ENCODE peak calls at places on chromosomes 6 and 20, in five cellular contexts. One of them, this sample, is unnamed.

GRCh38 chr6:56243518-56244070 is 3.8 kb downstream of the COL21A1 start:
- DNase-seq in mammary epithelial cell: no peak
- DNase-seq in Panc1: no peak
- DNase-seq in CD8-positive, alpha-beta T cell: no peak
- DNase-seq in right lobe of liver: no peak
- DNase-seq in this sample: no peak

GRCh38 chr6:10759884-10760329 is 12.3 kb downstream of the TMEM14B start:
- DNase-seq in mammary epithelial cell: peak; percentile 96
- DNase-seq in Panc1: peak; percentile 88
- DNase-seq in CD8-positive, alpha-beta T cell: no peak
- DNase-seq in right lobe of liver: no peak
- DNase-seq in this sample: peak; percentile 34

GRCh38 chr6:118725944-118726343 is 74.6 kb upstream of the CEP85L start:
- DNase-seq in mammary epithelial cell: no peak
- DNase-seq in Panc1: no peak
- DNase-seq in CD8-positive, alpha-beta T cell: peak; percentile 60
- DNase-seq in right lobe of liver: no peak
- DNase-seq in this sample: no peak

GRCh38 chr20:38156888-38157634 is 8.0 kb downstream of the TGM2 start:
- DNase-seq in mammary epithelial cell: peak; percentile 32
- DNase-seq in Panc1: no peak
- DNase-seq in CD8-positive, alpha-beta T cell: no peak
- DNase-seq in right lobe of liver: no peak
- DNase-seq in this sample: no peak

GRCh38 chr20:8675896-8676295 is 393.0 kb upstream of the PLCB4 start:
- DNase-seq in mammary epithelial cell: no peak
- DNase-seq in Panc1: no peak
- DNase-seq in CD8-positive, alpha-beta T cell: no peak
- DNase-seq in right lobe of liver: no peak
- DNase-seq in this sample: no peak

GRCh38 chr6:99232003-99232402 is 117.5 kb downstream of the FAXC start:
- DNase-seq in mammary epithelial cell: peak; percentile 8
- DNase-seq in Panc1: no peak
- DNase-seq in CD8-positive, alpha-beta T cell: no peak
- DNase-seq in right lobe of liver: no peak
- DNase-seq in this sample: no peak

GRCh38 chr20:48180039-48180438 is 394.8 kb upstream of the SULF2 start:
- DNase-seq in mammary epithelial cell: peak; percentile 42
- DNase-seq in Panc1: no peak
- DNase-seq in CD8-positive, alpha-beta T cell: no peak
- DNase-seq in right lobe of liver: no peak
- DNase-seq in this sample: no peak

GRCh38 chr6:155448823-155449789 is 6.5 kb downstream of the NOX3 start:
- DNase-seq in mammary epithelial cell: no peak
- DNase-seq in Panc1: no peak
- DNase-seq in CD8-positive, alpha-beta T cell: no peak
- DNase-seq in right lobe of liver: no peak
- DNase-seq in this sample: no peak

GRCh38 chr6:548091-548490 is 108.8 kb downstream of the HUS1B start:
- DNase-seq in mammary epithelial cell: no peak
- DNase-seq in Panc1: no peak
- DNase-seq in CD8-positive, alpha-beta T cell: no peak
- DNase-seq in right lobe of liver: no peak
- DNase-seq in this sample: no peak

GRCh38 chr6:20575691-20576451 is 41.6 kb downstream of the CDKAL1 start:
- DNase-seq in mammary epithelial cell: no peak
- DNase-seq in Panc1: no peak
- DNase-seq in CD8-positive, alpha-beta T cell: no peak
- DNase-seq in right lobe of liver: no peak
- DNase-seq in this sample: no peak

GRCh38 chr6:42963855-42964605 is 3.5 kb downstream of the GNMT start:
- DNase-seq in mammary epithelial cell: peak; percentile 37
- DNase-seq in Panc1: no peak
- DNase-seq in CD8-positive, alpha-beta T cell: no peak
- DNase-seq in right lobe of liver: no peak
- DNase-seq in this sample: no peak

GRCh38 chr6:119587537-119587936 is 238.0 kb upstream of the MAN1A1 start:
- DNase-seq in mammary epithelial cell: peak; percentile 84
- DNase-seq in Panc1: no peak
- DNase-seq in CD8-positive, alpha-beta T cell: no peak
- DNase-seq in right lobe of liver: no peak
- DNase-seq in this sample: no peak

GRCh38 chr6:66926060-66926459 is 1219.0 kb upstream of the EYS start:
- DNase-seq in mammary epithelial cell: no peak
- DNase-seq in Panc1: peak; percentile 24
- DNase-seq in CD8-positive, alpha-beta T cell: no peak
- DNase-seq in right lobe of liver: no peak
- DNase-seq in this sample: no peak

GRCh38 chr6:26270121-26270861 is 94.7 kb upstream of the BTN3A2 start:
- DNase-seq in mammary epithelial cell: no peak
- DNase-seq in Panc1: no peak
- DNase-seq in CD8-positive, alpha-beta T cell: no peak
- DNase-seq in right lobe of liver: no peak
- DNase-seq in this sample: no peak

GRCh38 chr6:166959906-166960608 is 3.7 kb upstream of the RNASET2 start:
- DNase-seq in mammary epithelial cell: no peak
- DNase-seq in Panc1: no peak
- DNase-seq in CD8-positive, alpha-beta T cell: no peak
- DNase-seq in right lobe of liver: no peak
- DNase-seq in this sample: no peak

GRCh38 chr6:71419217-71419953 is 130.8 kb downstream of the OGFRL1 start:
- DNase-seq in mammary epithelial cell: no peak
- DNase-seq in Panc1: no peak
- DNase-seq in CD8-positive, alpha-beta T cell: no peak
- DNase-seq in right lobe of liver: no peak
- DNase-seq in this sample: peak; percentile 74

GRCh38 chr20:23097636-23098580 is 11.8 kb upstream of the CD93 start:
- DNase-seq in mammary epithelial cell: no peak
- DNase-seq in Panc1: no peak
- DNase-seq in CD8-positive, alpha-beta T cell: no peak
- DNase-seq in right lobe of liver: no peak
- DNase-seq in this sample: no peak

GRCh38 chr6:30411515-30412207 is 66.7 kb downstream of the RPP21 start:
- DNase-seq in mammary epithelial cell: peak; percentile 50
- DNase-seq in Panc1: peak; percentile 35
- DNase-seq in CD8-positive, alpha-beta T cell: peak; percentile 49
- DNase-seq in right lobe of liver: peak; percentile 63
- DNase-seq in this sample: no peak

GRCh38 chr20:9927224-9927623 is 88.3 kb upstream of the PAK5 start:
- DNase-seq in mammary epithelial cell: peak; percentile 84
- DNase-seq in Panc1: no peak
- DNase-seq in CD8-positive, alpha-beta T cell: no peak
- DNase-seq in right lobe of liver: no peak
- DNase-seq in this sample: no peak

GRCh38 chr20:41279546-41280225 is 37.8 kb downstream of the ZHX3 start:
- DNase-seq in mammary epithelial cell: no peak
- DNase-seq in Panc1: no peak
- DNase-seq in CD8-positive, alpha-beta T cell: no peak
- DNase-seq in right lobe of liver: no peak
- DNase-seq in this sample: no peak

GRCh38 chr20:20303742-20304141 is 64.2 kb upstream of the INSM1 start:
- DNase-seq in mammary epithelial cell: no peak
- DNase-seq in Panc1: no peak
- DNase-seq in CD8-positive, alpha-beta T cell: no peak
- DNase-seq in right lobe of liver: no peak
- DNase-seq in this sample: no peak

GRCh38 chr6:85670573-85670972 is 27.9 kb upstream of the SYNCRIP start:
- DNase-seq in mammary epithelial cell: peak; percentile 49
- DNase-seq in Panc1: no peak
- DNase-seq in CD8-positive, alpha-beta T cell: no peak
- DNase-seq in right lobe of liver: no peak
- DNase-seq in this sample: no peak

GRCh38 chr6:114055319-114055718 is 84.4 kb upstream of the HDAC2 start:
- DNase-seq in mammary epithelial cell: no peak
- DNase-seq in Panc1: no peak
- DNase-seq in CD8-positive, alpha-beta T cell: no peak
- DNase-seq in right lobe of liver: no peak
- DNase-seq in this sample: no peak

GRCh38 chr6:36627801-36628246 is 33.7 kb downstream of the SRSF3 start:
- DNase-seq in mammary epithelial cell: peak; percentile 74
- DNase-seq in Panc1: no peak
- DNase-seq in CD8-positive, alpha-beta T cell: no peak
- DNase-seq in right lobe of liver: peak; percentile 57
- DNase-seq in this sample: peak; percentile 68

DNA sequence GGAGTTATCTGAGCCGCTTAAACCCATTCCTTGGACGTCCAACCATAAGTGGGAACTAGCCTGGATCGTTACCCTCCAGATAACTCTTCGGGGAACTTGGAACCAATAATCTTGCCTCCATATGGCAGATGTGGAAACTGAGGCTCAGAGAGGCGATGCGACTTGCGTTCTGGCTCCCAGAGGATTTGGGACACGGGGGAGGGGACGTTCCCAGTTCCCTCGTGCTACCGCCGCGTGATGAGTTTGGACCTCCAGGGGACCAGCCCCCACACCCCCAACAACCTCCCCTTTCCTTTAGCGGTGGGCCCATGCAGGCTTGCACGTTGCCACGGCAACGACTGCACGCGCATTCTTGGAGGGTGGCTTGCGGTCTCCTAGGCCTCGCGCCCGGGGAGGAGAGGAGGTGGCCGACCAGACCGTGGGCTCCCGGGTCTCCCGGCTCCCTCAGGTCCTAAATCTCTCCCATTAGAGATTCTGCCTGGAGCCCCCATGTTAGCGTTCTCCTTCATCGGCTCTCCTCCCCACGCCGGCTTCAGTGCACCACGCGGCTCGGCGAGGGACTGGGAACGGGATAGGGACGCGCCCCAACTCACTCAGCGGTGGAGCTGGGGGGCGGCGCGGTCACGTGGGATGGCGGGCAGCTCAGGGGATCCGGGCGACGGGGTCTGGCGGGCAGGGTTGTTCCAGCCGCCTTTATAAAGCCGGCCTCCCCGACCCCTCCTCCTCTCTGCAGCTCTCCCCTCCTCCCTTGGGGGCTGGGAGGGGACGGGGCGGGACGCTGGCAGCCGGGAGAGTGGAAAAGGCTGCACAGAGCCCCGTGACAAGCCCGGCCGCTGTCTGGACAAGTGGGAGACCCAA is at the start of gene PLTP:
- DNase-seq in mammary epithelial cell: no peak
- DNase-seq in Panc1: no peak
- DNase-seq in CD8-positive, alpha-beta T cell: peak; percentile 12
- DNase-seq in right lobe of liver: peak; percentile 77
- DNase-seq in this sample: peak; percentile 86
- H3K27ac ChIP-seq in mammary epithelial cell: no peak within 1 kb of the TSS
- H3K27ac ChIP-seq in Panc1: peak within 1 kb of the TSS; percentile 44
- H3K27ac ChIP-seq in CD8-positive, alpha-beta T cell: no peak within 1 kb of the TSS
- H3K27ac ChIP-seq in right lobe of liver: peak within 1 kb of the TSS; percentile 47
- H3K27ac ChIP-seq in this sample: peak within 1 kb of the TSS; percentile 88

DNA sequence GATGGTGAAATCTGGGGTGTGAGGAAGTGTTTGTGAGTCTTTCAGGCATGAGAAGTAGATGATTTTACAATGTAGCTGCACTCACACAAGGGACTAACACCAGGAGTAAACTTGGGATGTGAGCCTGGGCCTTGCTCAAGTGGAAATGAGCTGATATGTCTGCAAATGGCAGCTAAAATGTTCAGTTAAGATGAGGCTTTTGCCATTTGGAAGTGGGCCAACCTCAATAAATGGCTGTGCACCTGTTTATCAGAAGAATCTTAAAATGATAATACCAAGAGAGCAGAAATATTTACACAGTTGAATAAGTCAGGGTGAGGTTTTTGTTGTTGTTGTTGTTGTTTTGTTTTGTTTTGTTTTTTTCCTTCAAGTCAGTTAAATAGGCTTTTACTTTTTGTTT is 25.7 kb upstream of the KLHL31 start:
- DNase-seq in mammary epithelial cell: no peak
- DNase-seq in Panc1: no peak
- DNase-seq in CD8-positive, alpha-beta T cell: no peak
- DNase-seq in right lobe of liver: no peak
- DNase-seq in this sample: no peak
- H3K27ac ChIP-seq in mammary epithelial cell: no peak overlapping the region
- H3K27ac ChIP-seq in Panc1: no peak overlapping the region
- H3K27ac ChIP-seq in CD8-positive, alpha-beta T cell: no peak overlapping the region
- H3K27ac ChIP-seq in right lobe of liver: no peak overlapping the region
- H3K27ac ChIP-seq in this sample: no peak overlapping the region

GRCh38 chr6:157774153-157775135 is 48.6 kb upstream of the SNX9 start:
- DNase-seq in mammary epithelial cell: no peak
- DNase-seq in Panc1: no peak
- DNase-seq in CD8-positive, alpha-beta T cell: no peak
- DNase-seq in right lobe of liver: no peak
- DNase-seq in this sample: no peak
- H3K27ac ChIP-seq in mammary epithelial cell: no peak overlapping the region
- H3K27ac ChIP-seq in Panc1: peak overlapping the region; percentile 73
- H3K27ac ChIP-seq in CD8-positive, alpha-beta T cell: no peak overlapping the region
- H3K27ac ChIP-seq in right lobe of liver: no peak overlapping the region
- H3K27ac ChIP-seq in this sample: no peak overlapping the region

GRCh38 chr20:53681352-53682212 is 87.9 kb upstream of the ZNF217 start:
- DNase-seq in mammary epithelial cell: no peak
- DNase-seq in Panc1: no peak
- DNase-seq in CD8-positive, alpha-beta T cell: no peak
- DNase-seq in right lobe of liver: no peak
- DNase-seq in this sample: no peak

GRCh38 chr20:53678315-53678989 is 84.8 kb upstream of the ZNF217 start:
- DNase-seq in mammary epithelial cell: no peak
- DNase-seq in Panc1: no peak
- DNase-seq in CD8-positive, alpha-beta T cell: no peak
- DNase-seq in right lobe of liver: no peak
- DNase-seq in this sample: no peak

GRCh38 chr20:53677447-53678314 is 84.0 kb upstream of the ZNF217 start:
- DNase-seq in mammary epithelial cell: no peak
- DNase-seq in Panc1: no peak
- DNase-seq in CD8-positive, alpha-beta T cell: no peak
- DNase-seq in right lobe of liver: peak; percentile 86
- DNase-seq in this sample: no peak

GRCh38 chr20:53678990-53679596 is 85.5 kb upstream of the ZNF217 start:
- DNase-seq in mammary epithelial cell: no peak
- DNase-seq in Panc1: no peak
- DNase-seq in CD8-positive, alpha-beta T cell: no peak
- DNase-seq in right lobe of liver: no peak
- DNase-seq in this sample: no peak

GRCh38 chr20:53679597-53680309 is 86.1 kb upstream of the ZNF217 start:
- DNase-seq in mammary epithelial cell: no peak
- DNase-seq in Panc1: no peak
- DNase-seq in CD8-positive, alpha-beta T cell: no peak
- DNase-seq in right lobe of liver: no peak
- DNase-seq in this sample: no peak
- H3K27ac ChIP-seq in mammary epithelial cell: no peak overlapping the region
- H3K27ac ChIP-seq in Panc1: peak overlapping the region; percentile 98
- H3K27ac ChIP-seq in CD8-positive, alpha-beta T cell: no peak overlapping the region
- H3K27ac ChIP-seq in right lobe of liver: peak overlapping the region; percentile 89
- H3K27ac ChIP-seq in this sample: no peak overlapping the region

GRCh38 chr6:3077430-3077829 is 9.1 kb downstream of the RIPK1 start:
- DNase-seq in mammary epithelial cell: no peak
- DNase-seq in Panc1: no peak
- DNase-seq in CD8-positive, alpha-beta T cell: no peak
- DNase-seq in right lobe of liver: no peak
- DNase-seq in this sample: no peak
- H3K27ac ChIP-seq in mammary epithelial cell: no peak overlapping the region
- H3K27ac ChIP-seq in Panc1: no peak overlapping the region
- H3K27ac ChIP-seq in CD8-positive, alpha-beta T cell: no peak overlapping the region
- H3K27ac ChIP-seq in right lobe of liver: no peak overlapping the region
- H3K27ac ChIP-seq in this sample: no peak overlapping the region

This sample was measured in left lung.